ENCODE peak calls at places on chromosomes 12 and 14, in six cellular contexts. I is body of pancreas, R is transverse colon, O is K562, J is AG04450, B is neural progenitor cell. V is an unnamed sample. For H3K9me3, the result is how much of the 10 kb centered on the place peaks cover.

GRCh38 chr12:108156717-108157116 is 27.6 kb downstream of the WSCD2 start:
- DNase-seq in I (no peak), R (no peak), O (no peak), J (no peak), B (no peak), V (no peak)

GRCh38 chr12:34233618-34234017 is 211.3 kb downstream of the ALG10 start:
- DNase-seq in I (no peak), R (no peak), O (no peak), J (no peak), B (no peak), V (no peak)

GRCh38 chr14:94738786-94739185 is 31.1 kb downstream of the GSC start:
- DNase-seq in I (no peak), R (no peak), O (no peak), J (no peak), B (no peak), V (no peak)

GRCh38 chr14:36585100-36585499 is 2.7 kb upstream of the NKX2-8 start:
- DNase-seq in I (no peak), R (no peak), O (no peak), J (no peak), B (no peak), V (no peak)

GRCh38 chr14:55188686-55189295 is 2.6 kb downstream of the DLGAP5 start:
- DNase-seq in I (no peak), R (no peak), O (no peak), J (no peak), B (no peak), V (peak)

GRCh38 chr12:117091758-117092510 is 7.3 kb downstream of the TESC start:
- DNase-seq in I (peak), R (no peak), O (no peak), J (no peak), B (no peak), V (no peak)

GRCh38 chr14:71590131-71590530 is 342.1 kb upstream of the RGS6 start:
- DNase-seq in I (no peak), R (no peak), O (no peak), J (no peak), B (no peak), V (no peak)

GRCh38 chr14:32110200-32110896 is 33.2 kb downstream of the ARHGAP5 start:
- DNase-seq in I (no peak), R (no peak), O (no peak), J (no peak), B (no peak), V (no peak)

GRCh38 chr14:54472291-54472690 is 16.5 kb downstream of the GMFB start:
- DNase-seq in I (no peak), R (no peak), O (no peak), J (no peak), B (peak), V (peak)

GRCh38 chr12:89645434-89645833 is 63.2 kb downstream of the ATP2B1 start:
- DNase-seq in I (no peak), R (no peak), O (no peak), J (no peak), B (no peak), V (no peak)

GRCh38 chr14:69964841-69965240 is 85.6 kb downstream of the SMOC1 start:
- DNase-seq in I (no peak), R (no peak), O (no peak), J (no peak), B (no peak), V (no peak)

GRCh38 chr12:108798551-108799221 is 58.7 kb downstream of the SSH1 start:
- DNase-seq in I (no peak), R (peak), O (no peak), J (no peak), B (no peak), V (peak)

DNA sequence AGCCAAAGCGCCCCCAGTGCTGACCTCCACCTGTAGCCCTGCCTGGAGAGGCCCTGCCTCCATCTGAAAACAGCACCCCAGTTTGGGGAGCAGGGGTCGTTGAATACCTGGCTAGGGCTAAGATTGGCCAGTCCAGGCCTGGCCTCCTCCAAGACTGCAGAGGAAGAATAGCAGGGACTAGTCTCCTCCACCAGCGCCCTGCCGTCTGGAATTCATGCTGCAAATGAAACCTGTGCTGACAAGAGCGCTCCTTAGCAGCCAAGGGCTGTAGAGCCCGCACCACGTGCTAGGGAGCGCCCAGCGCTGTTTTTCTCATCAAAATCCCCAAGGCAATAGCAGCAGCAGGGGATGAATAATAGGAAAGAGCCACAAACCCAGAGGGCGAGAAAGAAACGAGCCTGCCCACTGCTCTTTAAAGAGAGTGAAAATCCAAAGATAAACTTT is 3.4 kb downstream of the COL2A1 start:
- DNase-seq in I (no peak), R (no peak), O (peak), J (no peak), B (peak), V (peak)
- TF ChIP-seq CTCF in I (no peak), R (no peak), O (no peak), J (no peak), B (peak), V (peak)

DNA sequence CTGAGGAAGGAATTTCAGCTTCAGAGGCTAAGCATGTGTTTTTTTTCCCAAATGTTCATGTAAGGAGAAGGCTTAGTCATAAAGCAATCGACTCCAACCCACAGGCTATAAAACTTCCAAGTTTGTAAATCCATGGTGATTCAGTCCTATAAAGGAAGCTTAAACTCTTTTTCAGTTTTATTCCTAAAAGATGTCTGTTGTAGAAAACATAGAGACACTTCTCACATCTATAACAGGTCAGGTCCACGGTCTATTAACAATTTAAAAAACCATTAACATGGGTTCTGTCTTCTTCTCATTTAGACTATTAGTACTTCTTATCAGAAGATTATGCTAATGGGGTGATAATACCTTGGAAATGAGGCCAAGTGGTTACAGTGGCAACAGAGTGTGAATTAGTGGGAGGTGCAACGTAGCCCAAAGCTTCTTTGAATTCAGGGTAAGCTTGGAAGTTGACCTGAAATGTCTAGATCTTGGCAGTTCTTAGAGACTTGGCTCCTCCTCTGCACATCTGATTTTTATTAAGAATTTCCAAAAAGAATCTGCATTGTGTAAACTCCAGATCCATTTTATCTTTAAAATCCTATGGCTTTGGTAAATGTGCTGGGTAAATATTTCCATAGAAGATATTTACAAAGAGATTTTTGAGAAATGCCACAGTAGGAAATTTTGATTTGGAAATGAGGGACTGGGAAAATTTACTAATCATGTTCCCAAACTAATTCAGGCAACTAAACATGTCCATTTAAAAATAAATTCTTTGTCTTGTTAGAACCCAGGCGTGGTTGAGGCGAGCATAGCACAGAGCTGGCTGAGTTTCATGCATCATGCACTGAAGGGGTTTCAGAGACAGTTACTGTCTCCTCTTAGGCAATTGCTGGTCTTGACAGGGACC is 86.4 kb downstream of the EML1 start:
- DNase-seq in I (no peak), R (no peak), O (no peak), J (peak), B (no peak), V (peak)
- H3K4me3 ChIP-seq in I (no peak), R (no peak), O (no peak), J (peak), B (no peak), V (no peak)

GRCh38 chr14:66939409-66939808 is 249.8 kb upstream of the GARIN2 start:
- DNase-seq in I (no peak), R (no peak), O (no peak), J (no peak), B (no peak), V (no peak)

GRCh38 chr14:66944872-66945271 is 244.4 kb upstream of the GARIN2 start:
- DNase-seq in I (peak), R (no peak), O (peak), J (no peak), B (peak), V (peak)
- H3K9me3 ChIP-seq in I (under half), R (half or more), O (under half), J (under half), B (under half), V (under half)

GRCh38 chr12:1533602-1534304 is 60.6 kb downstream of the FBXL14 start:
- DNase-seq in I (no peak), R (peak), O (peak), J (no peak), B (no peak), V (peak)

GRCh38 chr12:1531654-1532366 is 62.6 kb downstream of the FBXL14 start:
- DNase-seq in I (no peak), R (no peak), O (no peak), J (no peak), B (no peak), V (no peak)

GRCh38 chr12:1533205-1533601 is 61.2 kb downstream of the FBXL14 start:
- DNase-seq in I (no peak), R (no peak), O (peak), J (no peak), B (no peak), V (no peak)

GRCh38 chr12:1532367-1532752 is 62.0 kb downstream of the FBXL14 start:
- DNase-seq in I (no peak), R (no peak), O (no peak), J (no peak), B (no peak), V (no peak)

DNA sequence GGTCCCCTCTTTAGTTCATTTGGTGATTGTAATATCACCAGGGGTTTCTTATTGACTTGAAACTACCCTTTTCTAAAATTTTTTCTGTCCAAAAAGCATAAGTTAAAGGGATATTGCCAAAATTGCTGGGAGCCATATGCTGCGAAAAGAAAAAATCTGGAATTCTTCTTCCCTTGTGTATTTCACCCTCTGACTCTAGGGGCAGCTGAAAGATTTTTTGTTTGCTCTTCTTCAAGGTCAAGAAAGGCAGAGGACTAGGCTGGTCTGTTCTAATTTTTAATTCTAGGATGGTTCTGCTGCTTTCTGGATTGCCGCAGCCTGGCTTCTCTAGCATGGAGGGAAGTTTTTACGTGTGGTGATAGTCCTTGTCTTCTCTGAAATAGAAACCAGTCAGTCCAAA is 61.6 kb downstream of the FBXL14 start:
- DNase-seq in I (no peak), R (no peak), O (no peak), J (no peak), B (no peak), V (no peak)
- TF ChIP-seq CTCF in I (no peak), R (no peak), O (no peak), J (peak), B (no peak), V (no peak)

GRCh38 chr14:62056789-62057188 is 294.6 kb downstream of the SNAPC1 start:
- DNase-seq in I (no peak), R (no peak), O (no peak), J (no peak), B (no peak), V (no peak)
- H3K4me3 ChIP-seq in I (no peak), R (no peak), O (no peak), J (no peak), B (no peak), V (no peak)